ENCODE peak calls at places on chromosomes 12 and 14, in seven cellular contexts. P is heart left ventricle, Y is prostate gland, R is stomach, W is spleen, D is HCT116, J is body of pancreas. O is an unnamed sample.

GRCh38 chr12:131085125-131085815 is 131.6 kb downstream of the ADGRD1 start:
- DNase-seq in P (peak), D (no peak), W (no peak), J (no peak), R (peak), Y (no peak), O (no peak)

GRCh38 chr12:59322473-59322872 is 273.4 kb upstream of the SLC16A7 start:
- DNase-seq in P (no peak), D (no peak), R (peak), W (no peak), J (peak), Y (no peak), O (no peak)

GRCh38 chr14:76181546-76181945 is 29.8 kb downstream of the GPATCH2L start:
- DNase-seq in D (no peak), J (no peak), P (no peak), W (no peak), R (no peak), Y (no peak), O (no peak)

GRCh38 chr12:5518584-5519365 is 86.9 kb downstream of the NTF3 start:
- DNase-seq in J (no peak), Y (no peak), P (no peak), D (no peak), R (no peak), W (no peak), O (no peak)

GRCh38 chr14:24233538-24233866 is 773 bp downstream of the GMPR2 start:
- DNase-seq in D (no peak), Y (no peak), R (no peak), W (no peak), P (no peak), J (no peak), O (no peak)

GRCh38 chr12:57511161-57511560 is 9.2 kb downstream of the DDIT3 start:
- DNase-seq in W (peak), R (no peak), Y (no peak), D (no peak), J (no peak), P (no peak), O (no peak)

GRCh38 chr12:130522244-130522834 is 184.7 kb downstream of the PIWIL1 start:
- DNase-seq in W (no peak), D (no peak), P (no peak), Y (no peak), R (no peak), J (no peak), O (no peak)

GRCh38 chr12:12452326-12452725 is 95.4 kb downstream of the BORCS5 start:
- DNase-seq in P (no peak), Y (no peak), J (no peak), D (no peak), R (no peak), W (no peak), O (no peak)

GRCh38 chr12:26746315-26746714 is 86.7 kb downstream of the ITPR2 start:
- DNase-seq in J (no peak), Y (no peak), W (no peak), P (no peak), R (no peak), D (no peak), O (peak)

GRCh38 chr12:49895773-49896172 is 7.9 kb downstream of the FAIM2 start:
- DNase-seq in R (no peak), J (no peak), W (no peak), Y (no peak), P (no peak), D (no peak), O (no peak)

GRCh38 chr14:69260979-69261605 is 1.1 kb downstream of the GALNT16 start:
- DNase-seq in J (peak), D (no peak), R (peak), Y (peak), P (peak), W (peak), O (no peak)

GRCh38 chr14:92460916-92461579 is 52.5 kb upstream of the RIN3 start:
- DNase-seq in W (no peak), R (peak), D (no peak), P (peak), J (no peak), Y (no peak), O (no peak)

DNA sequence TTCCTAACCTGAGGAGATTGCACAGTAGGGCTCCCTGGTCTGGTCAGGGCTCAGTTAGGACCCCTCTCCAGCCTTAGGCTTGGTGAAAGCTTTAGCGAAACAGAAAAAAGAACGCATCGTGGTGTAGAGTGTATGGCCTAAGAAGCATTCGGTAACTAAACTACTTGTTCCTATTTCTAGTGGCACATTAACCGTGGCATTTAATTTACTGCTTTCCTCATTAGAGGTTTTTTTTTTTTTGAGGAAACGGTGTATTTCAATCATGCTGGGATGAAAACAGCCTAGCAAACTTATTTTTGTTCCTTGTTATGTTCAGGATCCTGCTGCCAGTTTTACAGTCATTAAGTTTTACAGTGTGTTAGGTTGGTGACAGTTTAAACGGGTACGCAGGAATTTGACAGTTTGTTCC is 516 bp upstream of the OSBPL8 start:
- DNase-seq in R (no peak), D (no peak), Y (no peak), J (no peak), P (no peak), W (no peak), O (no peak)
- TF ChIP-seq POLR2A in R (no peak), D (no peak), Y (no peak), J (no peak), P (no peak), W (no peak), O (no peak)

DNA sequence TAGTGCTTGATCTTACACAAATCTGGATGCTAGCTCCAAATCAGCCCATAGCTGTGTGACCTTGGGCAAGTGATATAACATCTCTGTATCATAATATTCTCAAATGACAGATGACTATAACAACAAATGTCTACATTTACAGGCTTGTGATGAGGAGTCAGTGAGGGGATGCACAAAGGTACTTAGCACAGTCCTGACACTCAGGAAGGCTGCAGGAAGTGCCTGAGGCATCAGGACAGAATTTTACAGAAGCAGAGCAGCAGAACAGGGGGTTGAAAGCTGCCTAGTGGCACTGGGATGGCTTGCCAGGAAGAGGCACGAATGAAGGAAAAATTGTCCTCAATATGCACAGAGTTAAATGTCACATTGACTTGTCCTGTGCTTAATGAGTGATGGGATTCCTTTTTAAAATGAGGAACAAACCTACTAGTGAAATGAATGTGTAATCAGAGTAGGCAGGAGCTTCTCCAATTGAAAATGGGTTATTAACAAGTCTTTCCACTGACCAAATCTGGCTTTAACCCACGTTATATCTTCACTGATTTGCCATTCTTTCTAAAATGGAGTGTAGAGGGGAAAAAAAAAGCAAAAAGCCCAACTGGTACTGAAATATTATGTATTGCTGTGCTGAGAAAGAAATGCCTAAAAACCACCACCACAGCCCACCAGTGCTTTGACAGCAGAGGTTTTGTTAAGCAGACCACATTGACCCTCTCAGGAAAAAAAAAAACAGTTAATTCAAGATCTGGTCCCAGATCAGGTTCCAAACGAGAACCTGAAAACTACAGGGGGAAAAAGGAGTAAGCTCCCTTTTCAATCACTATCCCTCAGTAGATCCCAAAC is 11.6 kb downstream of the BTG1 start:
- DNase-seq in P (no peak), R (no peak), D (no peak), J (no peak), Y (no peak), W (no peak), O (no peak)
- TF ChIP-seq POLR2A in P (no peak), R (no peak), D (no peak), J (no peak), Y (no peak), W (no peak), O (no peak)

GRCh38 chr12:16863742-16864141 is 257.8 kb upstream of the LMO3 start:
- DNase-seq in P (no peak), W (no peak), D (no peak), R (no peak), J (no peak), Y (no peak), O (no peak)
- TF ChIP-seq POLR2A in P (no peak), W (no peak), D (no peak), R (no peak), J (no peak), Y (no peak), O (no peak)

GRCh38 chr12:118015944-118016343 is 559 bp upstream of the RFC5 start:
- DNase-seq in P (no peak), W (no peak), D (no peak), R (no peak), Y (no peak), J (no peak), O (no peak)

GRCh38 chr12:118017926-118018325 is 1.4 kb downstream of the RFC5 start:
- DNase-seq in Y (no peak), J (no peak), W (no peak), R (no peak), D (no peak), P (no peak), O (no peak)

GRCh38 chr12:118013283-118013682 is 3.2 kb upstream of the RFC5 start:
- DNase-seq in R (no peak), J (no peak), Y (no peak), W (no peak), D (no peak), P (no peak), O (no peak)

GRCh38 chr12:118015306-118015705 is 1.2 kb upstream of the RFC5 start:
- DNase-seq in J (no peak), R (no peak), Y (no peak), P (no peak), W (no peak), D (no peak), O (no peak)

GRCh38 chr12:118016424-118017264 is at the start of gene RFC5:
- DNase-seq in R (peak), W (peak), Y (peak), D (peak), P (peak), J (peak), O (peak)
- TF ChIP-seq POLR2A in R (no peak), W (no peak), Y (peak), D (no peak), P (peak), J (peak), O (peak)

GRCh38 chr14:73759183-73759713 is 45.1 kb upstream of the PNMA1 start:
- DNase-seq in W (peak), R (peak), J (peak), D (no peak), Y (no peak), P (peak), O (no peak)

GRCh38 chr14:73757876-73758391 is 43.8 kb upstream of the PNMA1 start:
- DNase-seq in P (no peak), Y (no peak), W (peak), D (no peak), J (no peak), R (no peak), O (no peak)

GRCh38 chr14:73755434-73756014 is 41.3 kb upstream of the PNMA1 start:
- DNase-seq in W (peak), R (peak), Y (peak), D (no peak), J (no peak), P (peak), O (no peak)

GRCh38 chr14:73758392-73759182 is 44.4 kb upstream of the PNMA1 start:
- DNase-seq in D (peak), J (peak), R (peak), Y (peak), W (peak), P (peak), O (no peak)

DNA sequence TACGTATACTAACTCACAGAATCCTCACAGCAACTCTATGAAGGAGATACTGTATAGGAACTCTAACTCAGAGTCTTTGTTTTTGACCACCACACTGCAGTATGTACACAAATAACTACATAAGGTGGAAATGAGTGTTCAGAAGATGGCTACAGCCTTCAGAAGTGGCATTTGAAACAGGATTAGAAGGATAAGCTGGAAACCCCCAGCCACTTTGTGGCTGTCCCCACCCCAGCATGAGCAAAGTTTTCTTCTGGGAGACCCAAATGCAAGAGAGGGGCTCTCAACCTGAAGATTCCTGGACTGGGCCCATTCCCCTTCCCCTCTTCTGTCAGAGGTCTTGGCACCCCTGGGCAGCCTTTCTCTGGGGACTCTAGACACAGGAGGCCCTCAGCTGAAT is 43.2 kb upstream of the PNMA1 start:
- DNase-seq in J (no peak), P (no peak), W (peak), R (no peak), D (no peak), Y (no peak), O (no peak)
- TF ChIP-seq POLR2A in J (no peak), P (no peak), W (no peak), R (no peak), D (no peak), Y (no peak), O (no peak)

GRCh38 chr14:61476737-61477410 is 155.5 kb downstream of the PRKCH start:
- DNase-seq in W (no peak), Y (no peak), R (peak), P (no peak), J (no peak), D (no peak), O (no peak)
- TF ChIP-seq POLR2A in W (peak), Y (peak), R (no peak), P (no peak), J (peak), D (no peak), O (no peak)

O was measured in H54.